ENCODE peak calls at places on chromosomes 2 and 18, in four cellular contexts. H, B, D and O are unnamed samples.

GRCh38 chr2:210421916-210422315 is 54.6 kb downstream of the LANCL1 start:
- DNase-seq in H (no peak), B (peak; percentile 68), D (no peak), O (no peak)

GRCh38 chr2:164691346-164691887 is 70.1 kb upstream of the GRB14 start:
- DNase-seq in H (no peak), B (no peak), D (no peak), O (no peak)

GRCh38 chr2:17793803-17794349 is 22.4 kb upstream of the MSGN1 start:
- DNase-seq in H (no peak), B (no peak), D (no peak), O (no peak)

GRCh38 chr2:100257939-100258338 is 64.4 kb downstream of the LONRF2 start:
- DNase-seq in H (no peak), B (peak; percentile 51), D (no peak), O (no peak)

GRCh38 chr2:26191316-26192159 is 18.6 kb downstream of the GAREM2 start:
- DNase-seq in H (no peak), B (no peak), D (no peak), O (no peak)

GRCh38 chr2:132581917-132582316 is 88.1 kb downstream of the LYPD1 start:
- DNase-seq in H (no peak), B (peak; percentile 22), D (no peak), O (no peak)

GRCh38 chr2:84741182-84741822 is 139.6 kb downstream of the TRABD2A start:
- DNase-seq in H (peak; percentile 13), B (peak; percentile 18), D (peak; percentile 18), O (peak; percentile 44)

GRCh38 chr18:74175658-74176057 is 27.3 kb downstream of the TIMM21 start:
- DNase-seq in H (no peak), B (no peak), D (no peak), O (no peak)

GRCh38 chr2:180722551-180723239 is 257.7 kb upstream of the UBE2E3 start:
- DNase-seq in H (no peak), B (peak; percentile 51), D (no peak), O (no peak)

GRCh38 chr2:145023331-145023934 is 503.5 kb upstream of the ZEB2 start:
- DNase-seq in H (no peak), B (no peak), D (no peak), O (no peak)

GRCh38 chr2:127197475-127198385 is 22.4 kb downstream of the CYP27C1 start:
- DNase-seq in H (no peak), B (peak; percentile 58), D (peak; percentile 29), O (peak; percentile 28)

GRCh38 chr2:128376241-128377041 is 57.8 kb upstream of the HS6ST1 start:
- DNase-seq in H (no peak), B (no peak), D (no peak), O (no peak)

GRCh38 chr2:172090947-172091625 is 5.8 kb downstream of the DLX1 start:
- DNase-seq in H (no peak), B (no peak), D (no peak), O (no peak)

GRCh38 chr2:30266051-30266621 is 34.8 kb downstream of the LBH start:
- DNase-seq in H (peak; percentile 49), B (peak; percentile 52), D (peak; percentile 30), O (peak; percentile 53)

GRCh38 chr2:236984046-236984445 is 101.6 kb upstream of the COPS8 start:
- DNase-seq in H (no peak), B (no peak), D (no peak), O (no peak)

GRCh38 chr18:415627-416612 is 84.6 kb downstream of the COLEC12 start:
- DNase-seq in H (no peak), B (peak; percentile 94), D (no peak), O (no peak)

GRCh38 chr2:11647834-11648600 is 22.0 kb downstream of the NTSR2 start:
- DNase-seq in H (no peak), B (no peak), D (no peak), O (no peak)